ENCODE peak calls at places on chromosome 21, in four cellular contexts. P is NCI-H1105 treated with DMSO at 0.1 percent for 48 hours, N is HuH-7.5, K is A549. U is an unnamed sample.

GRCh38 chr21:42061195-42061865 is 9.8 kb upstream of the UMODL1 start:
- DNase-seq in N (no peak), K (no peak), P (no peak), U (no peak)

GRCh38 chr21:42560517-42561179 is 47.0 kb downstream of the SLC37A1 start:
- DNase-seq in P (no peak), K (no peak), N (no peak), U (peak)

GRCh38 chr21:18741954-18742353 is 338.4 kb upstream of the TMPRSS15 start:
- DNase-seq in N (no peak), K (no peak), P (no peak), U (no peak)

GRCh38 chr21:44874497-44875331 is 1.2 kb upstream of the PTTG1IP start:
- DNase-seq in K (no peak), N (no peak), P (peak), U (peak)

GRCh38 chr21:38311091-38311490 is 54.3 kb downstream of the KCNJ15 start:
- DNase-seq in P (no peak), K (no peak), N (no peak), U (no peak)

GRCh38 chr21:33201945-33202344 is 27.8 kb upstream of the IFNAR2 start:
- DNase-seq in N (no peak), P (no peak), K (no peak), U (no peak)

GRCh38 chr21:45322960-45323461 is 35.3 kb upstream of the POFUT2 start:
- DNase-seq in P (no peak), K (peak), N (no peak), U (no peak)

GRCh38 chr21:31117046-31117916 is 79.0 kb upstream of the KRTAP19-8 start:
- DNase-seq in K (no peak), P (no peak), N (no peak), U (no peak)

U was measured in breast epithelium.